ENCODE peak calls at places on chromosomes 5 and 9, in five cellular contexts. Y, Q, D, I and J are unnamed samples.

GRCh38 chr9:94909250-94909894 is 182.9 kb downstream of the AOPEP start:
- DNase-seq in Y (no peak), Q (no peak), I (no peak), D (no peak), J (no peak)

GRCh38 chr9:130421802-130422276 is 22.9 kb upstream of the ASS1 start:
- DNase-seq in D (no peak), I (no peak), Q (peak; percentile 67), Y (no peak), J (peak; percentile 42)

GRCh38 chr5:114789773-114790402 is 379.8 kb downstream of the TRIM36 start:
- DNase-seq in Y (no peak), D (no peak), Q (peak; percentile 65), I (no peak), J (peak; percentile 7)

GRCh38 chr9:17191095-17191494 is 56.3 kb downstream of the CNTLN start:
- DNase-seq in D (no peak), Y (no peak), I (no peak), Q (no peak), J (peak; percentile 61)

GRCh38 chr5:56450766-56451165 is 217.6 kb upstream of the ANKRD55 start:
- DNase-seq in D (no peak), I (no peak), Y (no peak), Q (no peak), J (no peak)

GRCh38 chr9:16526380-16526779 is 344.1 kb downstream of the BNC2 start:
- DNase-seq in I (no peak), Y (no peak), Q (no peak), D (no peak), J (peak; percentile 81)

GRCh38 chr9:20804476-20805253 is 120.6 kb downstream of the FOCAD start:
- DNase-seq in D (no peak), I (no peak), Q (no peak), Y (no peak), J (peak; percentile 32)

GRCh38 chr9:121670447-121670846 is 19.0 kb downstream of the DAB2IP start:
- DNase-seq in Y (peak; percentile 59), Q (no peak), I (no peak), D (no peak), J (peak; percentile 89)

GRCh38 chr9:134294228-134295071 is 31.8 kb upstream of the RXRA start:
- DNase-seq in Y (no peak), D (no peak), Q (no peak), I (no peak), J (no peak)

GRCh38 chr9:128190516-128191405 is 611 bp downstream of the CIZ1 start:
- DNase-seq in Q (peak; percentile 40), D (no peak), I (no peak), Y (peak; percentile 47), J (no peak)